ENCODE peak calls at places on chromosomes 13 and 19, in five cellular contexts. F is SK-N-SH, L is stomach, M is tibial nerve, N is ovary. S is an unnamed sample. For H3K4me1 and H3K36me3, the result is how much of the 10 kb centered on the place peaks cover.

GRCh38 chr19:15115080-15115479 is 7.9 kb downstream of the SYDE1 start:
- DNase-seq in L (peak), F (peak), N (peak), M (peak), S (peak)

GRCh38 chr19:30622276-30622675 is 250.1 kb downstream of the ZNF536 start:
- DNase-seq in F (no peak), N (no peak), M (no peak), L (no peak), S (no peak)

GRCh38 chr19:3062165-3063105 is at the start of gene TLE5:
- DNase-seq in L (peak), M (no peak), F (peak), N (peak), S (peak)

GRCh38 chr13:33351324-33351723 is 65.8 kb upstream of the STARD13 start:
- DNase-seq in N (no peak), F (no peak), M (no peak), L (no peak), S (peak)

GRCh38 chr13:110137677-110138008 is 169.3 kb downstream of the COL4A1 start:
- DNase-seq in N (no peak), L (no peak), M (peak), F (peak), S (peak)

GRCh38 chr19:12994701-12995595 is at the start of gene NFIX:
- DNase-seq in M (peak), L (peak), F (peak), N (peak), S (peak)

GRCh38 chr13:113086991-113087922 is 18.3 kb upstream of the F7 start:
- DNase-seq in F (no peak), L (no peak), M (no peak), N (no peak), S (no peak)

GRCh38 chr19:55640577-55641375 is at the start of gene ZNF580:
- DNase-seq in L (peak), M (peak), F (peak), N (peak), S (peak)

GRCh38 chr19:50890422-50891252 is 17.4 kb downstream of the KLK2 start:
- DNase-seq in L (no peak), F (no peak), M (no peak), N (no peak), S (no peak)

GRCh38 chr13:100389617-100390016 is 199.0 kb downstream of the GGACT start:
- DNase-seq in F (no peak), M (no peak), L (no peak), N (no peak), S (no peak)

GRCh38 chr19:43409415-43409814 is 5.3 kb upstream of the TEX101 start:
- DNase-seq in L (no peak), F (no peak), M (no peak), N (no peak), S (no peak)

GRCh38 chr13:95564091-95564490 is 11.6 kb downstream of the CLDN10 start:
- DNase-seq in F (no peak), N (no peak), L (no peak), M (no peak), S (no peak)

GRCh38 chr19:47107201-47107952 is 6.2 kb downstream of the ZC3H4 start:
- DNase-seq in F (no peak), L (peak), N (no peak), M (no peak), S (no peak)

GRCh38 chr19:14450168-14450874 is 17.2 kb downstream of the PKN1 start:
- DNase-seq in N (peak), L (no peak), M (no peak), F (peak), S (no peak)

GRCh38 chr19:54312436-54313362 is at the start of gene LILRA5:
- DNase-seq in N (no peak), F (no peak), M (peak), L (no peak), S (no peak)

GRCh38 chr19:45667620-45668341 is at the start of gene GIPR:
- DNase-seq in L (peak), M (no peak), N (no peak), F (peak), S (peak)

GRCh38 chr13:81058211-81058915 is 717.4 kb upstream of the SPRY2 start:
- DNase-seq in M (no peak), L (no peak), F (no peak), N (no peak), S (no peak)

GRCh38 chr19:16153582-16154336 is 10.3 kb downstream of the HSH2D start:
- DNase-seq in N (no peak), L (no peak), F (no peak), M (no peak), S (no peak)

GRCh38 chr13:30647824-30648521 is 30.3 kb downstream of the USPL1 start:
- DNase-seq in L (no peak), M (no peak), N (no peak), F (no peak), S (no peak)

GRCh38 chr19:49368711-49369358 is 5.2 kb downstream of the DKKL1 start:
- DNase-seq in N (no peak), L (no peak), M (no peak), F (no peak), S (no peak)

GRCh38 chr19:44608391-44608821 is 5.0 kb upstream of the IGSF23 start:
- DNase-seq in L (no peak), M (no peak), N (no peak), F (no peak), S (no peak)

GRCh38 chr13:46288570-46289259 is 77.0 kb downstream of the LRRC63 start:
- DNase-seq in N (no peak), M (no peak), F (peak), L (no peak), S (no peak)

GRCh38 chr13:33017410-33017929 is 1.2 kb downstream of the KL start:
- DNase-seq in F (no peak), N (no peak), M (peak), L (peak), S (peak)

GRCh38 chr19:56105090-56105701 is 15.9 kb downstream of the ZNF787 start:
- DNase-seq in N (peak), F (no peak), M (peak), L (peak), S (peak)

DNA sequence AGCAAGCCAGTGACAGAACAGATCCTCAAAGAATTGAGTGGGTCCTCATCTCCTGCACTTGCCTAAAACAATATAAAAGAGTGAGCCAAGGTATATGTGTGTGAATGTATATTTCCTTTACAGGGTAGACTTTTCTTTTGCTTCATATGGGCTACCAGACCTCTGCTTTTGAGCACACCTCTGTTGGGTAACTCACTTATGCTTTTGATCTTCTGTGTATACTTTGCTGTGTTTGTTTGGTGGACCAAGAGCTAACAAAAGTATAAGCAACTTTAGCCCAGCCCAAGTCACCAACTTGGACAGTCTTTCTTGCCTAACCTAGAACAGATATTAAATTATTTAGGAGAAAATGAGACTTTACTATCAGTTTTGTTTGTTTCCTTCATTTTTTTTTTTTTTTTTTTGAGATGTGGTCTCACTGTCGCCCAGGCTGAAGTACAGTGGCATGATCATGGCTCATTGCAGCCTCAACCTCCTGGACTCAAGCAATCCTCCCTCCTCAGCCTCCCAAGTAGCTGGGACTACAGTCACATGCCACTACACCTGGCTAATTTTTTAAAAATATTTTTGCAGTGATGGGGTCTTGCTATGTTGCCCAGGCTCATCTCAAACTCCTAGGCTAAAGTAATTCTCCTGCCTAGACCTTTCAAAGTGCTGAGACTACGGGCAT is 513.1 kb downstream of the DCT start:
- DNase-seq in L (no peak), N (no peak), F (no peak), M (no peak), S (no peak)
- TF ChIP-seq EP300 in L (no peak), N (no peak), F (no peak), M (no peak), S (no peak)

DNA sequence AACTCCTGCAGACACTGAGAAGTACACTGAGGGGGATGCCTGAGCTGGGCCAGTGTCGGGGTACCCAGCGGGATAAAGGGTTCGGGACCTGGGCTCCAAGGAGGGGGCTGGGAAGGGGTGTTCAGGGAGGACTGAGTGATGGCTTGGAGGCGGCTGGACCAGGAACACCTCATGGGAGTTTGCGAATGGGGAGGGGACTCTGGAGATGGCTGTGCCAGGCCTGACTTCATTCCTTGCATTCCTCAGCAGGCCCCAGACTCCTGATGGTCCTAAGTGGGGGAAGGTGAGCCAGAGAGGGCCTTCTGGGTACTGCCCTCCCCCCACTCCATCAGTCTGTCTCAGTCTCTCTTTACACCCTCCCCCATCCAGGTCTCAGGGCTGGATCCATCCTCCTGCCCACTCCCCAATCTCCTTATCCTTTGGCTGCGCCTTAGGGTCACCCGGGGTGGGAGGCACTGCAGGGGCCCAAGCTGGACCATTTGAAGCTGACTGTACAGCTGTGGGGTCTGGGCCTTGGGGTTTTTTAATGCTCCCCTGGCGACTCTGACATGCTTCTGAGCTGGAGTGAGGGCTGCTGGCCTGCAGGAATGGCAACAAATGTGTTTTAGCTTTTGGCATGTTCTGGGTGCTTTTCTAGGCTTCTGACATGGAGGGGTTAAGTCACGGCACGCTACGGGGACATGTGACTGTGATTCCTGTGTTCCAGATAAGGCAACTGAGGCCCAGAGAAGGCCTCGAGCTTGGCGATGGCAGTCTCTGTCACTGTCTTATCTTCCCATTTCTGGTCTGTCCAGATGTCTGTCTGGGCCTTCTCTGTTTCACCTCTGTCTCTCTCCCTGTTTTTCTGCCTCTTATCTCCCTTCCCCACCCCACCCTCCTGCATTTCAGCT is 14.0 kb downstream of the PAK4 start:
- DNase-seq in N (no peak), M (no peak), L (no peak), F (no peak), S (no peak)
- H3K4me1 ChIP-seq in N (under half), M (half or more), L (half or more), F (under half), S (half or more)

DNA sequence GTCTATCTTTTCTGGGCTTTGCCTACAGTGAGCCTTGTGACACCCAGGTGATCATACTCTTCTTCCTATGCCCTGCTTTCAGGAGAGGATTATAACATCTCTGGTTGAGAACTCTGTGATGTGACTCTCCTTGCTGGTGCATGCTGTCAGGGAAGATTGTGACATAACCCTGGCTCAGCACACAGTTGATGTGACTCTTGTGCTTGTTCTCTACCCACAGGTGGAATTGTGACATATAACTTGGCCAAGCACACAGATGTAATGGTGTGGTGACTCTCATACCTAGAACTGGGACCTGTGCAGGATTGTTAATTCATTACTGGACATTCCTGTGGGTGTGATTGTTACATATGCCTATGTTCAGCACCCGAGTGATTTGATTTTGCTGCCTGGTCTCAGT is 21.7 kb upstream of the ZNF254 start:
- DNase-seq in F (no peak), M (no peak), N (no peak), L (no peak), S (no peak)
- H3K36me3 ChIP-seq in F (under half), M (under half), N (under half), L (under half), S (under half)

DNA sequence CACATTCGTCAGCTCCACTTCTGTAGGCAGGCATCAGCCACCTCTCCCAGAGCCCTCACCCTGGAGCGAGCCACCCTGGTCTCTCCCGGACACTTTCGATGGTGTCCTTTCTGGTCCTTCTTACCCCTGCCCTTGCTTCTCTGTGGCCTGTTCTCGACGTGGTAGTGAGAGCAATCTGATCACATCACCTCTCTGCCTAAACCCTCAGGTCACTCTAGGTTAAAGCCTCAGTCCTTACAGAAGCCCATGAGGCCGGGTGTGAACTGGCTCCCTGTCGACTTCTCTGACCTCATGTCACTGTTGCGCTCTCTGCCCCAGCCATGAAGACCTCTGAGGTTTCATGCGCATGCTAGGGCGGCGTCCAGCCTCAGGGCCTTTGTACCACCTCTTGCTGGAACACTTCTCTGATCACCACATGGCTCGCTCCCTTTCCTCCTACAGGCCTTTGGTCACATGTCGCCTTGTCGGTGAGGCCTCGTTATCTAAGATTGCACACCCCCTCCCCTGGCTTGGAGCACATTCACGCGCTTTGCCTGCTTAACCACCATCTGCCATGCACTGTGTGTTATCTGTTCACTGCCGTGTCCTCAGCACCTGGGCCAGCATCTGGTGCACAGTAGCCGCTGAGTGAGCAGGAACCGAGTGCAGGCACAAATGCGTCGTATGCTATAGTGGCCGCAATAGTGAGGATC is 101.5 kb downstream of the DPF1 start:
- DNase-seq in F (no peak), N (no peak), M (no peak), L (no peak), S (no peak)
- TF ChIP-seq EP300 in F (no peak), N (no peak), M (no peak), L (no peak), S (no peak)

S was measured in transverse colon.